ENCODE peak calls at places on chromosome 22, in six cellular contexts. A, X, Y, P, N and G are unnamed samples.

GRCh38 chr22:36884314-36885158 is 23.7 kb downstream of the NCF4 start:
- DNase-seq in N (no peak), X (no peak), P (no peak), Y (no peak), A (no peak), G (no peak)

GRCh38 chr22:32949719-32950118 is 108.5 kb downstream of the SYN3 start:
- DNase-seq in N (no peak), P (no peak), Y (no peak), A (no peak), X (no peak), G (no peak)

GRCh38 chr22:36835903-36836302 is 19.1 kb upstream of the PVALB start:
- DNase-seq in A (no peak), X (no peak), P (no peak), Y (no peak), N (no peak), G (no peak)

GRCh38 chr22:23533328-23533762 is 46.7 kb downstream of the IGLL1 start:
- DNase-seq in N (peak), X (no peak), P (peak), A (no peak), Y (peak), G (no peak)

GRCh38 chr22:19878461-19879247 is 24.0 kb upstream of the GNB1L start:
- DNase-seq in A (peak), Y (no peak), X (no peak), N (no peak), P (no peak), G (peak)

GRCh38 chr22:46846832-46847355 is 84.4 kb downstream of the TBC1D22A start:
- DNase-seq in P (no peak), X (no peak), N (no peak), A (no peak), Y (no peak), G (peak)

GRCh38 chr22:43114958-43115357 is 4.4 kb downstream of the BIK start:
- DNase-seq in X (peak), A (no peak), P (no peak), Y (no peak), N (no peak), G (no peak)

GRCh38 chr22:27124336-27125023 is 467.1 kb downstream of the MIAT start:
- DNase-seq in X (peak), A (no peak), Y (no peak), P (peak), N (peak), G (peak)

GRCh38 chr22:48750282-48750681 is 1077.4 kb downstream of the BRD1 start:
- DNase-seq in P (no peak), Y (no peak), N (no peak), A (no peak), X (no peak), G (peak)
- TF ChIP-seq CTCF in P (no peak), Y (no peak), N (no peak), A (no peak), X (no peak), G (no peak)

DNA sequence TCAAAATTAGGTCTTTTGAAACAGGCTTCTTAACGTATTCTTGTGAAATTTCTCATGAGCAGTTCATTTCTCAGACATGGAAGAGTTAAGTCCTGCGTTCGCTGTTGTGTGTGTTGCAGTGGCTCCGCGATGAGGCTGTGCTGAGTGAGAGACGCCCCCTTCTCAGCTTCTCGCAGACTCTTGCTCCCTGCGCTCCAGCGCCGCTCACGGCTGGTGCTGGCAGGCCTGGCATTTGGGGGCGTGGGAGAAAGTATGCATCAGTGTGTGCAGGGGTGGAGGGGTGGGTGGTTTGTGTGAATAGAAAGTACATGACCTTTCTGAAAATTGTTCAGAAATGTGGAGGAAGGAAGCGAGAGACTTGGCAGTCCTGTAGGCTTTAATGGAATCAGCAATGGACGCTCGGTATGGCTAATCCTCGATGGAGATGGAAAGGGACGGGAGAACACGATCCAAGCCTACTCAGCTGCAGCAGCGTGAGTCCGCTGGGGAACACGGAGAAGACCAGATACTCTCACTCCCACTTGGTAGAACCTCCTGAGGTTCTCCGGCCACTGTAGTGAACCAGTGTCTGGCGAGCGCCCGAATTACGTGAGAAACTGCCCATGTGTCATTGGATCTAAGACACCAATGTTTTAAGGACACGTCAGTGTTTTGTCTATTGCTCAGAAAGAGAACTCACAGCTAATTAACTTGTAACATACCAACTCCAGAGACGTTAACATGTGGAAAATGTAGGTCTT is 5.9 kb downstream of the TAB1 start:
- DNase-seq in N (no peak), Y (no peak), A (no peak), X (no peak), P (peak), G (no peak)
- TF ChIP-seq CTCF in N (no peak), Y (no peak), A (no peak), X (no peak), P (peak), G (no peak)

DNA sequence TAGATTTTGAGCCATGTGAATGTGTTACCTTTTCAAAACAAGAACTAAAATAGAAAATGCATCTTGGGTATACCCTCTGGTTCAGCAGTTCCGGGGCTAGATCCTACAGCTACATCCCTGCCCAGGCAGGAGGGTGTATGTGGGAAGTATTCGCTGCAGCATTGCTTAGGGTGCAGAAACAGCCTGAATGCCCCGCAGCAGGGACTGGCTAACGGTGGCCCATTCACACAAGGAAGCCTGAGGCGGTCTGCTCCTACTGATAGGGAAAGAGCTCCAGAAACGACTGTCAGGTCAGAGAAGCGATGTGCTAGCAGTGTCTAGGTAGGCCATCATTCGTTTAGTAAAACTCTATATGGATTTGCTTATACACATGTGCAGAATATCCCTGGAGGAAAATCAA is 9.9 kb upstream of the RASL10A start:
- DNase-seq in P (no peak), X (no peak), A (no peak), N (no peak), Y (no peak), G (no peak)
- TF ChIP-seq CTCF in P (no peak), X (no peak), A (no peak), N (no peak), Y (no peak), G (no peak)

GRCh38 chr22:38135133-38135706 is 24.7 kb upstream of the BAIAP2L2 start:
- DNase-seq in N (no peak), A (no peak), P (no peak), X (no peak), Y (no peak), G (no peak)

GRCh38 chr22:38133331-38133730 is 22.8 kb upstream of the BAIAP2L2 start:
- DNase-seq in P (no peak), A (no peak), Y (no peak), X (no peak), N (no peak), G (peak)

GRCh38 chr22:38138961-38139360 is 28.5 kb upstream of the BAIAP2L2 start:
- DNase-seq in P (no peak), N (no peak), A (no peak), Y (no peak), X (no peak), G (peak)

GRCh38 chr22:38137876-38138687 is 27.6 kb upstream of the BAIAP2L2 start:
- DNase-seq in A (no peak), P (no peak), Y (no peak), X (no peak), N (no peak), G (peak)

GRCh38 chr22:38136607-38137006 is 26.1 kb upstream of the BAIAP2L2 start:
- DNase-seq in P (no peak), Y (no peak), N (no peak), A (no peak), X (no peak), G (peak)
- TF ChIP-seq CTCF in P (no peak), Y (peak), N (no peak), A (no peak), X (no peak), G (no peak)

DNA sequence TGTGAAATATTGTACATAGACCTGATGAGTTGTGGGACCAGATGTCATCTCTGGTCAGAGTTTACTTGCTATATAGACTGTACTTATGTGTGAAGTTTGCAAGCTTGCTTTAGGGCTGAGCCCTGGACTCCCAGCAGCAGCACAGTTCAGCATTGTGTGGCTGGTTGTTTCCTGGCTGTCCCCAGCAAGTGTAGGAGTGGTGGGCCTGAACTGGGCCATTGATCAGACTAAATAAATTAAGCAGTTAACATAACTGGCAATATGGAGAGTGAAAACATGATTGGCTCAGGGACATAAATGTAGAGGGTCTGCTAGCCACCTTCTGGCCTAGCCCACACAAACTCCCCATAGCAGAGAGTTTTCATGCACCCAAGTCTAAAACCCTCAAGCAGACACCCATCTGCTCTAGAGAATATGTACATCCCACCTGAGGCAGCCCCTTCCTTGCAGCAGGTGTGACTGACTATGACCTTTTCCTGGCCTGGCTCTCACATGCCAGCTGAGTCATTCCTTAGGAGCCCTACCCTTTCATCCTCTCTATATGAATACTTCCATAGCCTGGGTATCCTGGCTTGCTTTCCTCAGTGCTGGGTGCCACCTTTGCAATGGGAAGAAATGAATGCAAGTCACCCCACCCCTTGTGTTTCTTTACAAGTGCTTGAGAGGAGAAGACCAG is 12.3 kb downstream of the PIK3IP1 start:
- DNase-seq in A (no peak), P (peak), N (no peak), X (no peak), Y (no peak), G (no peak)
- TF ChIP-seq CTCF in A (no peak), P (no peak), N (no peak), X (no peak), Y (no peak), G (no peak)